ENCODE peak calls at places on chromosomes 3 and 15, in seven cellular contexts. One of them, this sample, is unnamed.

GRCh38 chr15:47523669-47524068 is 193.6 kb upstream of the SEMA6D start:
- DNase-seq in BJ: no peak
- DNase-seq in psoas muscle: no peak
- DNase-seq in CD4-positive, CD25-positive, alpha-beta regulatory T cell: no peak
- DNase-seq in stomach: no peak
- DNase-seq in CD4-positive, alpha-beta memory T cell: no peak
- DNase-seq in iris pigment epithelial cell: peak
- DNase-seq in this sample: peak

GRCh38 chr3:141373232-141373631 is 4.9 kb downstream of the ZBTB38 start:
- DNase-seq in BJ: no peak
- DNase-seq in CD4-positive, CD25-positive, alpha-beta regulatory T cell: no peak
- DNase-seq in iris pigment epithelial cell: no peak
- DNase-seq in CD4-positive, alpha-beta memory T cell: no peak
- DNase-seq in psoas muscle: no peak
- DNase-seq in stomach: no peak
- DNase-seq in this sample: no peak

GRCh38 chr15:59165726-59166125 is 40.9 kb upstream of the LDHAL6B start:
- DNase-seq in stomach: no peak
- DNase-seq in BJ: no peak
- DNase-seq in iris pigment epithelial cell: peak
- DNase-seq in CD4-positive, CD25-positive, alpha-beta regulatory T cell: no peak
- DNase-seq in CD4-positive, alpha-beta memory T cell: no peak
- DNase-seq in psoas muscle: no peak
- DNase-seq in this sample: no peak

GRCh38 chr3:25412269-25412668 is 15.8 kb upstream of the RARB start:
- DNase-seq in iris pigment epithelial cell: peak
- DNase-seq in stomach: no peak
- DNase-seq in CD4-positive, alpha-beta memory T cell: no peak
- DNase-seq in CD4-positive, CD25-positive, alpha-beta regulatory T cell: no peak
- DNase-seq in BJ: no peak
- DNase-seq in psoas muscle: no peak
- DNase-seq in this sample: no peak

GRCh38 chr15:69342460-69343076 is 43.9 kb downstream of the PAQR5 start:
- DNase-seq in CD4-positive, CD25-positive, alpha-beta regulatory T cell: no peak
- DNase-seq in CD4-positive, alpha-beta memory T cell: no peak
- DNase-seq in BJ: no peak
- DNase-seq in psoas muscle: no peak
- DNase-seq in iris pigment epithelial cell: no peak
- DNase-seq in stomach: no peak
- DNase-seq in this sample: no peak

GRCh38 chr15:25600751-25601150 is 161.9 kb upstream of the UBE3A start:
- DNase-seq in psoas muscle: no peak
- DNase-seq in iris pigment epithelial cell: no peak
- DNase-seq in CD4-positive, CD25-positive, alpha-beta regulatory T cell: no peak
- DNase-seq in BJ: no peak
- DNase-seq in stomach: no peak
- DNase-seq in CD4-positive, alpha-beta memory T cell: no peak
- DNase-seq in this sample: no peak

GRCh38 chr15:81181220-81181619 is 15.5 kb upstream of the IL16 start:
- DNase-seq in stomach: no peak
- DNase-seq in iris pigment epithelial cell: no peak
- DNase-seq in CD4-positive, alpha-beta memory T cell: no peak
- DNase-seq in CD4-positive, CD25-positive, alpha-beta regulatory T cell: no peak
- DNase-seq in psoas muscle: no peak
- DNase-seq in BJ: no peak
- DNase-seq in this sample: no peak

GRCh38 chr3:128338536-128339400 is 127.9 kb downstream of the DNAJB8 start:
- DNase-seq in BJ: no peak
- DNase-seq in psoas muscle: peak
- DNase-seq in stomach: no peak
- DNase-seq in iris pigment epithelial cell: no peak
- DNase-seq in CD4-positive, CD25-positive, alpha-beta regulatory T cell: no peak
- DNase-seq in CD4-positive, alpha-beta memory T cell: no peak
- DNase-seq in this sample: no peak

GRCh38 chr3:41716391-41716910 is 245.5 kb downstream of the ULK4 start:
- DNase-seq in CD4-positive, alpha-beta memory T cell: no peak
- DNase-seq in stomach: no peak
- DNase-seq in CD4-positive, CD25-positive, alpha-beta regulatory T cell: no peak
- DNase-seq in psoas muscle: no peak
- DNase-seq in BJ: no peak
- DNase-seq in iris pigment epithelial cell: peak
- DNase-seq in this sample: no peak

GRCh38 chr3:66385066-66385465 is 115.8 kb downstream of the LRIG1 start:
- DNase-seq in CD4-positive, alpha-beta memory T cell: no peak
- DNase-seq in stomach: no peak
- DNase-seq in iris pigment epithelial cell: no peak
- DNase-seq in CD4-positive, CD25-positive, alpha-beta regulatory T cell: no peak
- DNase-seq in psoas muscle: no peak
- DNase-seq in BJ: no peak
- DNase-seq in this sample: no peak

GRCh38 chr15:50166216-50166615 is 15.8 kb upstream of the SLC27A2 start:
- DNase-seq in CD4-positive, alpha-beta memory T cell: no peak
- DNase-seq in CD4-positive, CD25-positive, alpha-beta regulatory T cell: no peak
- DNase-seq in BJ: peak
- DNase-seq in psoas muscle: no peak
- DNase-seq in iris pigment epithelial cell: peak
- DNase-seq in stomach: no peak
- DNase-seq in this sample: no peak

GRCh38 chr3:107431048-107431297 is 53.7 kb downstream of the CCDC54 start:
- DNase-seq in iris pigment epithelial cell: no peak
- DNase-seq in psoas muscle: no peak
- DNase-seq in CD4-positive, CD25-positive, alpha-beta regulatory T cell: peak
- DNase-seq in CD4-positive, alpha-beta memory T cell: peak
- DNase-seq in stomach: no peak
- DNase-seq in BJ: no peak
- DNase-seq in this sample: no peak

This sample was measured in non-pigmented ciliary epithelial cell.